ENCODE peak calls at places on chromosomes 16 and 17, in six cellular contexts. One of them, this sample, is unnamed.

GRCh38 chr16:23786964-23787571 is 32.2 kb downstream of the CHP2 start:
- DNase-seq in cardiac muscle cell: no peak
- DNase-seq in GM12878: no peak
- DNase-seq in HCT116: no peak
- DNase-seq in colonic mucosa: no peak
- DNase-seq in sigmoid colon: no peak
- DNase-seq in this sample: no peak

GRCh38 chr16:55501549-55502322 is 7.1 kb upstream of the LPCAT2 start:
- DNase-seq in cardiac muscle cell: no peak
- DNase-seq in sigmoid colon: no peak
- DNase-seq in HCT116: no peak
- DNase-seq in GM12878: no peak
- DNase-seq in colonic mucosa: peak; percentile 52
- DNase-seq in this sample: no peak

GRCh38 chr17:27544350-27545131 is 86.4 kb upstream of the LGALS9 start:
- DNase-seq in cardiac muscle cell: no peak
- DNase-seq in colonic mucosa: no peak
- DNase-seq in sigmoid colon: no peak
- DNase-seq in GM12878: peak; percentile 96
- DNase-seq in HCT116: no peak
- DNase-seq in this sample: no peak

GRCh38 chr17:44581868-44582267 is 24.6 kb downstream of the FZD2 start:
- DNase-seq in sigmoid colon: no peak
- DNase-seq in colonic mucosa: no peak
- DNase-seq in cardiac muscle cell: no peak
- DNase-seq in GM12878: no peak
- DNase-seq in HCT116: peak; percentile 19
- DNase-seq in this sample: no peak

GRCh38 chr17:7043544-7044268 is at the start of gene SLC16A11:
- DNase-seq in GM12878: no peak
- DNase-seq in sigmoid colon: no peak
- DNase-seq in HCT116: no peak
- DNase-seq in colonic mucosa: peak; percentile 59
- DNase-seq in cardiac muscle cell: no peak
- DNase-seq in this sample: peak; percentile 91

GRCh38 chr17:48486557-48486956 is 44.3 kb downstream of the HOXB1 start:
- DNase-seq in sigmoid colon: peak; percentile 56
- DNase-seq in colonic mucosa: no peak
- DNase-seq in cardiac muscle cell: no peak
- DNase-seq in HCT116: peak; percentile 82
- DNase-seq in GM12878: no peak
- DNase-seq in this sample: no peak

GRCh38 chr16:70579648-70580630 is 56.3 kb downstream of the SF3B3 start:
- DNase-seq in sigmoid colon: peak; percentile 81
- DNase-seq in cardiac muscle cell: no peak
- DNase-seq in GM12878: no peak
- DNase-seq in HCT116: no peak
- DNase-seq in colonic mucosa: peak; percentile 57
- DNase-seq in this sample: peak; percentile 86

GRCh38 chr17:41748275-41748674 is 13.8 kb upstream of the HAP1 start:
- DNase-seq in sigmoid colon: no peak
- DNase-seq in colonic mucosa: no peak
- DNase-seq in cardiac muscle cell: no peak
- DNase-seq in GM12878: no peak
- DNase-seq in HCT116: no peak
- DNase-seq in this sample: no peak

GRCh38 chr16:57976331-57976796 is 5.4 kb upstream of the CNGB1 start:
- DNase-seq in cardiac muscle cell: no peak
- DNase-seq in GM12878: no peak
- DNase-seq in sigmoid colon: no peak
- DNase-seq in HCT116: no peak
- DNase-seq in colonic mucosa: no peak
- DNase-seq in this sample: no peak

GRCh38 chr17:15890279-15890892 is 54.5 kb upstream of the ADORA2B start:
- DNase-seq in GM12878: no peak
- DNase-seq in colonic mucosa: no peak
- DNase-seq in HCT116: no peak
- DNase-seq in sigmoid colon: no peak
- DNase-seq in cardiac muscle cell: no peak
- DNase-seq in this sample: no peak

GRCh38 chr17:15893333-15894024 is 51.5 kb upstream of the ADORA2B start:
- DNase-seq in sigmoid colon: no peak
- DNase-seq in GM12878: no peak
- DNase-seq in colonic mucosa: no peak
- DNase-seq in cardiac muscle cell: peak; percentile 31
- DNase-seq in HCT116: no peak
- DNase-seq in this sample: no peak

GRCh38 chr17:15891348-15891747 is 53.6 kb upstream of the ADORA2B start:
- DNase-seq in colonic mucosa: no peak
- DNase-seq in HCT116: no peak
- DNase-seq in cardiac muscle cell: no peak
- DNase-seq in GM12878: no peak
- DNase-seq in sigmoid colon: no peak
- DNase-seq in this sample: no peak

GRCh38 chr17:15892679-15893332 is 52.1 kb upstream of the ADORA2B start:
- DNase-seq in HCT116: no peak
- DNase-seq in GM12878: no peak
- DNase-seq in sigmoid colon: no peak
- DNase-seq in cardiac muscle cell: no peak
- DNase-seq in colonic mucosa: no peak
- DNase-seq in this sample: no peak

DNA sequence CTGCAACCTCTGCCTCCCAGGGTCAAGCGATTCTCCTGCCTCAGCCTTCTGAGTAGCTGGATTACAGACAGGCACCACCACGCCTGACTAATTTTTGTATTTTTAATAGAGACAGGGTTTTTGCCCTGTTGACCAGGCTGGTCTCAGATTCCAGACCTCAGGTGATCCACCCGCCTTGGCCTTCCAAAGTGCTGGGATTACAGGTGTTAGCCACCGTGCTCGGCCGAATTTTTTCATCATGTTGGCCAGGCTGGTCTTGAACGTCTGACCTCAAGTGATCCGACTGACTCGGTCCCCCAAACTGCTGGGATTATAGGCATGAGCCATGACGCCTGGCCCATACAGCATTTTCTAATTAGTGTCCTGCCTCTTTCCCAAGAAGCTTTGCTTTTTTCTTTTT is 52.7 kb upstream of the ADORA2B start:
- DNase-seq in sigmoid colon: no peak
- DNase-seq in GM12878: no peak
- DNase-seq in HCT116: no peak
- DNase-seq in colonic mucosa: no peak
- DNase-seq in cardiac muscle cell: no peak
- DNase-seq in this sample: no peak
- H3K27ac ChIP-seq in sigmoid colon: no peak overlapping the region
- H3K27ac ChIP-seq in GM12878: no peak overlapping the region
- H3K27ac ChIP-seq in HCT116: no peak overlapping the region
- H3K27ac ChIP-seq in colonic mucosa: no peak overlapping the region
- H3K27ac ChIP-seq in cardiac muscle cell: no peak overlapping the region
- H3K27ac ChIP-seq in this sample: no peak overlapping the region

DNA sequence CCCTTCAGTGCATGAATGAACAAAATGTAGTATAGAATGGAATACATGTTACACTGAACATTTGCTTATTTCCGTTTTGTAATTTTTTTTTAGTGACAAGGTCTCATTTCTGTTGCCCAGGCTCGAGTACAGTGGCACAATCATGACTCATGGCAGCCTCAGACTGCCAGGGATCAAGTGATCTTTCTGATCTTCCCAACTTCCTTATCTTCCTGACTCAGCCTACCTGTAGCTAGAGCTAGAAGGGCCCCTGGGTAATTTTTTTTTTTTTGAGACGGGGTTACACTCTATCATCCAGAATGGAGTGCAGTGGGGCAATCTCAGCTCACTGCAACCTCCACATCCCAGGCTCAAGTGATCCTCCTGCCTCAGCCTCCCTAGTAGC is 7.4 kb upstream of the SLX4 start:
- DNase-seq in HCT116: peak; percentile 68
- DNase-seq in colonic mucosa: no peak
- DNase-seq in cardiac muscle cell: no peak
- DNase-seq in GM12878: no peak
- DNase-seq in sigmoid colon: no peak
- DNase-seq in this sample: no peak
- H3K4me3 ChIP-seq in HCT116: no peak overlapping the region
- H3K4me3 ChIP-seq in colonic mucosa: no peak overlapping the region
- H3K4me3 ChIP-seq in cardiac muscle cell: no peak overlapping the region
- H3K4me3 ChIP-seq in GM12878: no peak overlapping the region
- H3K4me3 ChIP-seq in sigmoid colon: no peak overlapping the region
- H3K4me3 ChIP-seq in this sample: no peak overlapping the region

DNA sequence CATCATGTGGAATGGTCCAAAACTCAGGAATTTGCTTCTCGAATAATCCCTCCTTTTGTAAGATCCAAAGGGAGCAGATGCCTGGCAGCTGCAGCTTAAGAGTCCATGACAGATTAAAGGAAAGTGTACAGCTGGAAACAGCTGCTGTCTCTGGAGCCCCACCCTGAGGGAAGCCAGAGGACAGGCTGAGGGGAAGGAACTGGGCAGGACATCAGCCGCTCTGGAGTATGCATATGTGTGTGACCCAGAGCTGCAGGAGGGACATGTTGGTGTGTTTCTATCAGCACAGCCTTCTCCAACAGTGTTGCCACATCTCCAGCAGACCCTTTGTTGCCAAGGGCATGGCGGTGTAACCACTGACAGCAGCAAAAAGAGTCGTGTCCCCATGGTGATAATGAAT is 46.2 kb downstream of the CYB561 start:
- DNase-seq in GM12878: no peak
- DNase-seq in cardiac muscle cell: no peak
- DNase-seq in sigmoid colon: peak; percentile 91
- DNase-seq in HCT116: no peak
- DNase-seq in colonic mucosa: peak; percentile 51
- DNase-seq in this sample: no peak
- H3K27ac ChIP-seq in GM12878: no peak overlapping the region
- H3K27ac ChIP-seq in cardiac muscle cell: no peak overlapping the region
- H3K27ac ChIP-seq in sigmoid colon: peak overlapping the region; percentile 48
- H3K27ac ChIP-seq in HCT116: no peak overlapping the region
- H3K27ac ChIP-seq in colonic mucosa: peak overlapping the region; percentile 35
- H3K27ac ChIP-seq in this sample: peak overlapping the region; percentile 13

GRCh38 chr17:40323317-40323716 is 14.3 kb downstream of the RARA start:
- DNase-seq in HCT116: no peak
- DNase-seq in colonic mucosa: no peak
- DNase-seq in cardiac muscle cell: no peak
- DNase-seq in GM12878: no peak
- DNase-seq in sigmoid colon: no peak
- DNase-seq in this sample: no peak
- H3K4me3 ChIP-seq in HCT116: no peak overlapping the region
- H3K4me3 ChIP-seq in colonic mucosa: no peak overlapping the region
- H3K4me3 ChIP-seq in cardiac muscle cell: no peak overlapping the region
- H3K4me3 ChIP-seq in GM12878: peak overlapping the region; percentile 91
- H3K4me3 ChIP-seq in sigmoid colon: no peak overlapping the region
- H3K4me3 ChIP-seq in this sample: peak overlapping the region; percentile 82

DNA sequence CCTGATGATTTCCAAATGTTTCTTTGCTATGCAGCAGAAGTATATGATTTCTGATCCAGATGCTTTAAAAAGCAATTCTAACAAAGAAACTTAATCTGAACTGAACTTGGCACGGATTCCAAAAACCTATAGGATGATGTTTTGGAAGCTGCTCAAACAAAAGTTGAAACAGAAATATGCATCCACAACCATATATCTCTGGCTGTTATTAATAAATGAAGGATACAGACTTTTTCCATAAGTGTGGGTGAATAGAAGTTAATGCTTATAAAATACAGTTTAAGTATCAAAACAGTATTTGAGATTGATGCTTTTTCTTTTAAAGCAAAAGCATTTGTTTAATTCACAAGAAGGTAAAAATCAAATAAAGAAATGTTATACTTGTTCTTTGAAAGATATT is 27.9 kb upstream of the NACA2 start:
- DNase-seq in HCT116: no peak
- DNase-seq in sigmoid colon: no peak
- DNase-seq in cardiac muscle cell: no peak
- DNase-seq in GM12878: no peak
- DNase-seq in colonic mucosa: no peak
- DNase-seq in this sample: no peak
- H3K27ac ChIP-seq in HCT116: no peak overlapping the region
- H3K27ac ChIP-seq in sigmoid colon: no peak overlapping the region
- H3K27ac ChIP-seq in cardiac muscle cell: no peak overlapping the region
- H3K27ac ChIP-seq in GM12878: no peak overlapping the region
- H3K27ac ChIP-seq in colonic mucosa: no peak overlapping the region
- H3K27ac ChIP-seq in this sample: no peak overlapping the region

This sample was measured in upper lobe of left lung.